ENCODE peak calls at places on chromosomes 3 and 15, in nine cellular contexts. One of them, this sample, is unnamed.

GRCh38 chr15:40054746-40055575 is 16.0 kb upstream of the SRP14 start:
- DNase-seq in dermis microvascular lymphatic vessel endothelial cell: no peak
- DNase-seq in naive B cell: peak; percentile 31
- DNase-seq in NCI-H146: peak; percentile 85
- DNase-seq in left colon: peak; percentile 67
- DNase-seq in left kidney: peak; percentile 90
- DNase-seq in amygdala: no peak
- DNase-seq in thoracic aorta: no peak
- DNase-seq in NCI-H1092 treated with DMSO at 0.1 percent for 48 hours: peak; percentile 34
- DNase-seq in this sample: peak; percentile 83

GRCh38 chr3:103873897-103874545 is 1439.2 kb downstream of the ZPLD1 start:
- DNase-seq in dermis microvascular lymphatic vessel endothelial cell: no peak
- DNase-seq in naive B cell: no peak
- DNase-seq in NCI-H146: no peak
- DNase-seq in left colon: no peak
- DNase-seq in left kidney: no peak
- DNase-seq in amygdala: no peak
- DNase-seq in thoracic aorta: no peak
- DNase-seq in NCI-H1092 treated with DMSO at 0.1 percent for 48 hours: no peak
- DNase-seq in this sample: no peak

GRCh38 chr3:134148534-134148933 is 102.1 kb downstream of the RYK start:
- DNase-seq in dermis microvascular lymphatic vessel endothelial cell: no peak
- DNase-seq in naive B cell: no peak
- DNase-seq in NCI-H146: no peak
- DNase-seq in left colon: no peak
- DNase-seq in left kidney: no peak
- DNase-seq in amygdala: no peak
- DNase-seq in thoracic aorta: no peak
- DNase-seq in NCI-H1092 treated with DMSO at 0.1 percent for 48 hours: no peak
- DNase-seq in this sample: no peak

GRCh38 chr15:99014803-99015676 is 7.4 kb upstream of the PGPEP1L start:
- DNase-seq in dermis microvascular lymphatic vessel endothelial cell: peak; percentile 60
- DNase-seq in naive B cell: no peak
- DNase-seq in NCI-H146: peak; percentile 64
- DNase-seq in left colon: peak; percentile 57
- DNase-seq in left kidney: peak; percentile 95
- DNase-seq in amygdala: no peak
- DNase-seq in thoracic aorta: no peak
- DNase-seq in NCI-H1092 treated with DMSO at 0.1 percent for 48 hours: peak; percentile 19
- DNase-seq in this sample: peak; percentile 65

GRCh38 chr15:34588046-34588674 is 4.7 kb upstream of the GOLGA8B start:
- DNase-seq in dermis microvascular lymphatic vessel endothelial cell: peak; percentile 66
- DNase-seq in naive B cell: peak; percentile 46
- DNase-seq in NCI-H146: peak; percentile 70
- DNase-seq in left colon: peak; percentile 46
- DNase-seq in left kidney: peak; percentile 91
- DNase-seq in amygdala: peak; percentile 27
- DNase-seq in thoracic aorta: peak; percentile 45
- DNase-seq in NCI-H1092 treated with DMSO at 0.1 percent for 48 hours: peak; percentile 48
- DNase-seq in this sample: peak; percentile 83

GRCh38 chr3:69200384-69201068 is 78.1 kb upstream of the LMOD3 start:
- DNase-seq in dermis microvascular lymphatic vessel endothelial cell: peak; percentile 92
- DNase-seq in naive B cell: no peak
- DNase-seq in NCI-H146: peak; percentile 82
- DNase-seq in left colon: peak; percentile 78
- DNase-seq in left kidney: peak; percentile 96
- DNase-seq in amygdala: no peak
- DNase-seq in thoracic aorta: no peak
- DNase-seq in NCI-H1092 treated with DMSO at 0.1 percent for 48 hours: peak; percentile 46
- DNase-seq in this sample: peak; percentile 87

GRCh38 chr3:188446014-188446413 is 292.1 kb downstream of the LPP start:
- DNase-seq in dermis microvascular lymphatic vessel endothelial cell: no peak
- DNase-seq in naive B cell: no peak
- DNase-seq in NCI-H146: no peak
- DNase-seq in left colon: no peak
- DNase-seq in left kidney: no peak
- DNase-seq in amygdala: no peak
- DNase-seq in thoracic aorta: no peak
- DNase-seq in NCI-H1092 treated with DMSO at 0.1 percent for 48 hours: no peak
- DNase-seq in this sample: no peak

GRCh38 chr15:85598203-85598602 is 196.5 kb downstream of the KLHL25 start:
- DNase-seq in dermis microvascular lymphatic vessel endothelial cell: no peak
- DNase-seq in naive B cell: no peak
- DNase-seq in NCI-H146: no peak
- DNase-seq in left colon: no peak
- DNase-seq in left kidney: no peak
- DNase-seq in amygdala: no peak
- DNase-seq in thoracic aorta: no peak
- DNase-seq in NCI-H1092 treated with DMSO at 0.1 percent for 48 hours: no peak
- DNase-seq in this sample: no peak

GRCh38 chr15:44102675-44103254 is 92.3 kb downstream of the FRMD5 start:
- DNase-seq in dermis microvascular lymphatic vessel endothelial cell: peak; percentile 96
- DNase-seq in naive B cell: no peak
- DNase-seq in NCI-H146: peak; percentile 1
- DNase-seq in left colon: no peak
- DNase-seq in left kidney: peak; percentile 15
- DNase-seq in amygdala: peak; percentile 46
- DNase-seq in thoracic aorta: no peak
- DNase-seq in NCI-H1092 treated with DMSO at 0.1 percent for 48 hours: peak; percentile 40
- DNase-seq in this sample: peak; percentile 89

GRCh38 chr3:39408493-39409372 is 2.2 kb downstream of the RPSA start:
- DNase-seq in dermis microvascular lymphatic vessel endothelial cell: no peak
- DNase-seq in naive B cell: no peak
- DNase-seq in NCI-H146: no peak
- DNase-seq in left colon: no peak
- DNase-seq in left kidney: no peak
- DNase-seq in amygdala: no peak
- DNase-seq in thoracic aorta: no peak
- DNase-seq in NCI-H1092 treated with DMSO at 0.1 percent for 48 hours: no peak
- DNase-seq in this sample: no peak

GRCh38 chr15:25178835-25179672 is 224.3 kb downstream of the SNRPN start:
- DNase-seq in dermis microvascular lymphatic vessel endothelial cell: no peak
- DNase-seq in naive B cell: no peak
- DNase-seq in NCI-H146: no peak
- DNase-seq in left colon: peak; percentile 18
- DNase-seq in left kidney: no peak
- DNase-seq in amygdala: no peak
- DNase-seq in thoracic aorta: no peak
- DNase-seq in NCI-H1092 treated with DMSO at 0.1 percent for 48 hours: no peak
- DNase-seq in this sample: no peak

GRCh38 chr3:75303676-75304075 is 360.5 kb upstream of the FRG2C start:
- DNase-seq in dermis microvascular lymphatic vessel endothelial cell: peak; percentile 10
- DNase-seq in naive B cell: no peak
- DNase-seq in NCI-H146: no peak
- DNase-seq in left colon: no peak
- DNase-seq in left kidney: no peak
- DNase-seq in amygdala: no peak
- DNase-seq in thoracic aorta: no peak
- DNase-seq in NCI-H1092 treated with DMSO at 0.1 percent for 48 hours: peak; percentile 4
- DNase-seq in this sample: no peak

GRCh38 chr3:12350151-12350813 is 61.4 kb downstream of the PPARG start:
- DNase-seq in dermis microvascular lymphatic vessel endothelial cell: peak; percentile 96
- DNase-seq in naive B cell: no peak
- DNase-seq in NCI-H146: no peak
- DNase-seq in left colon: no peak
- DNase-seq in left kidney: no peak
- DNase-seq in amygdala: no peak
- DNase-seq in thoracic aorta: no peak
- DNase-seq in NCI-H1092 treated with DMSO at 0.1 percent for 48 hours: no peak
- DNase-seq in this sample: peak; percentile 61

GRCh38 chr3:126125341-126125740 is 41.4 kb upstream of the SLC41A3 start:
- DNase-seq in dermis microvascular lymphatic vessel endothelial cell: no peak
- DNase-seq in naive B cell: no peak
- DNase-seq in NCI-H146: no peak
- DNase-seq in left colon: peak; percentile 12
- DNase-seq in left kidney: no peak
- DNase-seq in amygdala: no peak
- DNase-seq in thoracic aorta: no peak
- DNase-seq in NCI-H1092 treated with DMSO at 0.1 percent for 48 hours: no peak
- DNase-seq in this sample: no peak

GRCh38 chr15:62665449-62665848 is 377.1 kb upstream of the TPM1 start:
- DNase-seq in dermis microvascular lymphatic vessel endothelial cell: peak; percentile 60
- DNase-seq in naive B cell: no peak
- DNase-seq in NCI-H146: no peak
- DNase-seq in left colon: no peak
- DNase-seq in left kidney: peak; percentile 66
- DNase-seq in amygdala: no peak
- DNase-seq in thoracic aorta: no peak
- DNase-seq in NCI-H1092 treated with DMSO at 0.1 percent for 48 hours: no peak
- DNase-seq in this sample: peak; percentile 85

GRCh38 chr3:122960652-122961051 is 66.9 kb downstream of the SEMA5B start:
- DNase-seq in dermis microvascular lymphatic vessel endothelial cell: no peak
- DNase-seq in naive B cell: no peak
- DNase-seq in NCI-H146: no peak
- DNase-seq in left colon: no peak
- DNase-seq in left kidney: no peak
- DNase-seq in amygdala: no peak
- DNase-seq in thoracic aorta: no peak
- DNase-seq in NCI-H1092 treated with DMSO at 0.1 percent for 48 hours: no peak
- DNase-seq in this sample: no peak

GRCh38 chr3:11808231-11808630 is 38.5 kb downstream of the TAMM41 start:
- DNase-seq in dermis microvascular lymphatic vessel endothelial cell: no peak
- DNase-seq in naive B cell: no peak
- DNase-seq in NCI-H146: peak; percentile 2
- DNase-seq in left colon: no peak
- DNase-seq in left kidney: peak; percentile 27
- DNase-seq in amygdala: no peak
- DNase-seq in thoracic aorta: no peak
- DNase-seq in NCI-H1092 treated with DMSO at 0.1 percent for 48 hours: no peak
- DNase-seq in this sample: no peak

GRCh38 chr3:57170946-57171345 is 5.8 kb upstream of the IL17RD start:
- DNase-seq in dermis microvascular lymphatic vessel endothelial cell: no peak
- DNase-seq in naive B cell: no peak
- DNase-seq in NCI-H146: no peak
- DNase-seq in left colon: no peak
- DNase-seq in left kidney: no peak
- DNase-seq in amygdala: no peak
- DNase-seq in thoracic aorta: no peak
- DNase-seq in NCI-H1092 treated with DMSO at 0.1 percent for 48 hours: no peak
- DNase-seq in this sample: no peak

GRCh38 chr3:61981005-61981404 is 392.3 kb downstream of the FEZF2 start:
- DNase-seq in dermis microvascular lymphatic vessel endothelial cell: peak; percentile 34
- DNase-seq in naive B cell: no peak
- DNase-seq in NCI-H146: no peak
- DNase-seq in left colon: no peak
- DNase-seq in left kidney: no peak
- DNase-seq in amygdala: no peak
- DNase-seq in thoracic aorta: no peak
- DNase-seq in NCI-H1092 treated with DMSO at 0.1 percent for 48 hours: no peak
- DNase-seq in this sample: no peak

GRCh38 chr3:188243124-188243795 is 89.3 kb downstream of the LPP start:
- DNase-seq in dermis microvascular lymphatic vessel endothelial cell: peak; percentile 25
- DNase-seq in naive B cell: no peak
- DNase-seq in NCI-H146: no peak
- DNase-seq in left colon: no peak
- DNase-seq in left kidney: no peak
- DNase-seq in amygdala: no peak
- DNase-seq in thoracic aorta: no peak
- DNase-seq in NCI-H1092 treated with DMSO at 0.1 percent for 48 hours: no peak
- DNase-seq in this sample: no peak

GRCh38 chr15:46041907-46042306 is 407.1 kb downstream of the SQOR start:
- DNase-seq in dermis microvascular lymphatic vessel endothelial cell: no peak
- DNase-seq in naive B cell: no peak
- DNase-seq in NCI-H146: no peak
- DNase-seq in left colon: no peak
- DNase-seq in left kidney: no peak
- DNase-seq in amygdala: no peak
- DNase-seq in thoracic aorta: no peak
- DNase-seq in NCI-H1092 treated with DMSO at 0.1 percent for 48 hours: no peak
- DNase-seq in this sample: no peak

GRCh38 chr3:45785626-45786150 is 10.6 kb downstream of the SLC6A20 start:
- DNase-seq in dermis microvascular lymphatic vessel endothelial cell: no peak
- DNase-seq in naive B cell: no peak
- DNase-seq in NCI-H146: no peak
- DNase-seq in left colon: no peak
- DNase-seq in left kidney: no peak
- DNase-seq in amygdala: no peak
- DNase-seq in thoracic aorta: no peak
- DNase-seq in NCI-H1092 treated with DMSO at 0.1 percent for 48 hours: no peak
- DNase-seq in this sample: no peak